ENCODE peak calls at places on chromosome 19, in six cellular contexts. T, U, Z, C, Q and H are unnamed samples.

GRCh38 chr19:14395710-14396338 is 14.6 kb downstream of the ADGRE5 start:
- DNase-seq in Z (no peak), U (no peak), T (no peak), C (no peak), Q (no peak), H (no peak)

GRCh38 chr19:55116232-55117062 is 990 bp downstream of the PPP1R12C start:
- DNase-seq in T (peak), C (no peak), U (peak), Z (peak), Q (peak), H (peak)

GRCh38 chr19:7540761-7541480 is 5.4 kb downstream of the PNPLA6 start:
- DNase-seq in Q (no peak), Z (no peak), U (no peak), C (peak), T (no peak), H (no peak)

GRCh38 chr19:33133438-33134031 is 1.6 kb downstream of the WDR88 start:
- DNase-seq in T (no peak), U (no peak), Z (no peak), C (no peak), Q (peak), H (no peak)

GRCh38 chr19:33207040-33207620 is 13.0 kb downstream of the LRP3 start:
- DNase-seq in Q (no peak), U (no peak), C (no peak), Z (no peak), T (no peak), H (no peak)

GRCh38 chr19:7894612-7895309 is 6.5 kb downstream of the LRRC8E start:
- DNase-seq in Z (no peak), U (no peak), T (no peak), C (peak), Q (peak), H (no peak)

GRCh38 chr19:4541114-4541805 is 1.4 kb upstream of the LRG1 start:
- DNase-seq in T (no peak), C (no peak), Q (no peak), Z (no peak), U (no peak), H (no peak)

GRCh38 chr19:7926021-7926726 is at the start of gene CTXN1:
- DNase-seq in Z (peak), T (no peak), Q (peak), U (no peak), C (peak), H (no peak)

GRCh38 chr19:33621065-33621785 is 528 bp upstream of the CHST8 start:
- DNase-seq in T (no peak), U (no peak), C (no peak), Z (no peak), Q (no peak), H (no peak)

GRCh38 chr19:5588441-5588840 is 20.7 kb upstream of the TINCR start:
- DNase-seq in Q (no peak), U (no peak), T (no peak), C (no peak), Z (no peak), H (no peak)

GRCh38 chr19:52601025-52601973 is 31.2 kb downstream of the ZNF701 start:
- DNase-seq in Z (peak), C (peak), Q (peak), U (peak), T (peak), H (peak)

GRCh38 chr19:19405919-19406877 is 723 bp downstream of the GATAD2A start:
- DNase-seq in T (peak), U (no peak), Z (peak), C (peak), Q (peak), H (no peak)

GRCh38 chr19:33098023-33098652 is 17.2 kb downstream of the GPATCH1 start:
- DNase-seq in C (no peak), Q (peak), T (no peak), Z (no peak), U (no peak), H (no peak)

GRCh38 chr19:30376272-30376671 is 4.1 kb downstream of the ZNF536 start:
- DNase-seq in C (no peak), U (no peak), Z (no peak), Q (no peak), T (no peak), H (no peak)

GRCh38 chr19:11964858-11965645 is at the start of gene ZNF763:
- DNase-seq in Q (peak), U (peak), T (peak), C (peak), Z (peak), H (peak)

GRCh38 chr19:38561658-38562057 is 56.1 kb downstream of the MAP4K1 start:
- DNase-seq in U (no peak), C (no peak), T (no peak), Z (no peak), Q (no peak), H (no peak)

GRCh38 chr19:38288127-38288855 is 15.8 kb upstream of the C19orf33 start:
- DNase-seq in Z (no peak), T (no peak), U (no peak), C (no peak), Q (no peak), H (no peak)

GRCh38 chr19:41175825-41176734 is 16.9 kb upstream of the CYP2S1 start:
- DNase-seq in Q (peak), U (no peak), T (peak), Z (peak), C (peak), H (peak)

GRCh38 chr19:45499196-45500180 is 1.2 kb downstream of the PPM1N start:
- DNase-seq in Z (no peak), Q (peak), U (no peak), T (no peak), C (peak), H (no peak)

GRCh38 chr19:3672993-3673392 is 27.3 kb downstream of the PIP5K1C start:
- DNase-seq in Z (no peak), Q (no peak), T (no peak), U (no peak), C (no peak), H (no peak)

GRCh38 chr19:37928527-37929286 is 21.7 kb downstream of the SIPA1L3 start:
- DNase-seq in Z (no peak), T (no peak), Q (no peak), C (no peak), U (no peak), H (no peak)

GRCh38 chr19:45076851-45077730 is 813 bp upstream of the ZNF296 start:
- DNase-seq in U (no peak), T (no peak), C (no peak), Q (no peak), Z (no peak), H (no peak)

GRCh38 chr19:53870485-53870844 is 2.8 kb downstream of the MYADM start:
- DNase-seq in Q (no peak), Z (no peak), C (no peak), T (no peak), U (no peak), H (no peak)

GRCh38 chr19:42286349-42287016 is 15.4 kb upstream of the PRR19 start:
- DNase-seq in Z (peak), U (no peak), T (no peak), Q (peak), C (no peak), H (no peak)

GRCh38 chr19:50362030-50362412 is 3.4 kb downstream of the NAPSA start:
- DNase-seq in U (no peak), Q (no peak), C (peak), T (no peak), Z (no peak), H (no peak)

GRCh38 chr19:38852231-38853044 is 2.7 kb upstream of the HNRNPL start:
- DNase-seq in Z (peak), C (peak), T (peak), U (no peak), Q (peak), H (no peak)

GRCh38 chr19:5062195-5062594 is 93.3 kb downstream of the KDM4B start:
- DNase-seq in Z (no peak), U (no peak), T (no peak), Q (no peak), C (no peak), H (no peak)

GRCh38 chr19:40663712-40664692 is 26.4 kb downstream of the NUMBL start:
- DNase-seq in Q (no peak), U (no peak), T (peak), C (no peak), Z (no peak), H (no peak)

GRCh38 chr19:53655042-53655665 is 23.4 kb downstream of the DPRX start:
- DNase-seq in Z (no peak), Q (no peak), U (no peak), T (no peak), C (no peak), H (no peak)

GRCh38 chr19:5001547-5002131 is 32.7 kb downstream of the KDM4B start:
- DNase-seq in T (peak), Q (no peak), Z (no peak), U (no peak), C (no peak), H (peak)

GRCh38 chr19:33767898-33768413 is 28.7 kb upstream of the KCTD15 start:
- DNase-seq in Z (no peak), U (no peak), C (no peak), Q (no peak), T (peak), H (no peak)